ENCODE peak calls at places on chromosomes 3 and 15, in nine cellular contexts. N is sigmoid colon; D is effector memory CD8-positive, alpha-beta T cell; M is RWPE2; I is T-helper 17 cell; G is Right ventricle myocardium inferior; B is CD8-positive, alpha-beta T cell; C is LoVo; J is NCI-H1092. S is an unnamed sample.

GRCh38 chr15:38894260-38894948 is 329.8 kb upstream of the RASGRP1 start:
- DNase-seq in N (no peak), D (no peak), M (no peak), I (no peak), G (no peak), B (no peak), C (peak), J (no peak), S (no peak)

GRCh38 chr15:41523097-41523496 is 9.5 kb upstream of the LTK start:
- DNase-seq in N (no peak), D (no peak), M (no peak), I (no peak), G (no peak), B (no peak), C (no peak), J (no peak), S (no peak)

GRCh38 chr3:126422571-126423091 is 27.9 kb downstream of the CFAP100 start:
- DNase-seq in N (peak), D (no peak), M (peak), I (no peak), G (no peak), B (no peak), C (no peak), J (no peak), S (no peak)

GRCh38 chr3:55516391-55517030 is 29.4 kb upstream of the WNT5A start:
- DNase-seq in N (no peak), D (no peak), M (no peak), I (no peak), G (no peak), B (no peak), C (no peak), J (no peak), S (no peak)

GRCh38 chr3:128701342-128702212 is 24.4 kb upstream of the RAB7A start:
- DNase-seq in N (no peak), D (no peak), M (no peak), I (no peak), G (no peak), B (no peak), C (no peak), J (no peak), S (no peak)

GRCh38 chr3:116085456-116085855 is 359.8 kb downstream of the LSAMP start:
- DNase-seq in N (no peak), D (no peak), M (no peak), I (no peak), G (no peak), B (no peak), C (no peak), J (no peak), S (no peak)

GRCh38 chr3:10771486-10772225 is 44.4 kb upstream of the SLC6A11 start:
- DNase-seq in N (no peak), D (no peak), M (no peak), I (no peak), G (no peak), B (no peak), C (no peak), J (no peak), S (no peak)

GRCh38 chr3:189800436-189800835 is 169.2 kb downstream of the TP63 start:
- DNase-seq in N (no peak), D (no peak), M (no peak), I (no peak), G (no peak), B (no peak), C (no peak), J (no peak), S (no peak)

GRCh38 chr3:32398531-32398930 is 6.9 kb downstream of the CMTM7 start:
- DNase-seq in N (peak), D (no peak), M (no peak), I (no peak), G (peak), B (no peak), C (no peak), J (no peak), S (no peak)

GRCh38 chr3:125670352-125670751 is 75.1 kb upstream of the OSBPL11 start:
- DNase-seq in N (no peak), D (no peak), M (no peak), I (no peak), G (no peak), B (no peak), C (no peak), J (no peak), S (no peak)

GRCh38 chr3:64530434-64531049 is 157.3 kb downstream of the ADAMTS9 start:
- DNase-seq in N (peak), D (no peak), M (no peak), I (no peak), G (no peak), B (no peak), C (peak), J (peak), S (peak)

GRCh38 chr3:10883478-10884234 is 67.6 kb downstream of the SLC6A11 start:
- DNase-seq in N (no peak), D (no peak), M (no peak), I (no peak), G (no peak), B (no peak), C (peak), J (no peak), S (no peak)

GRCh38 chr3:157531301-157531660 is 28.1 kb upstream of the VEPH1 start:
- DNase-seq in N (no peak), D (no peak), M (no peak), I (no peak), G (no peak), B (no peak), C (no peak), J (no peak), S (no peak)

GRCh38 chr3:119388577-119388976 is 74.8 kb downstream of the TMEM39A start:
- DNase-seq in N (no peak), D (no peak), M (no peak), I (no peak), G (no peak), B (no peak), C (no peak), J (no peak), S (no peak)

GRCh38 chr15:57472861-57473260 is 96.6 kb downstream of the CGNL1 start:
- DNase-seq in N (no peak), D (no peak), M (no peak), I (no peak), G (no peak), B (no peak), C (no peak), J (no peak), S (no peak)

GRCh38 chr3:191136347-191136746 is 62.7 kb upstream of the OSTN start:
- DNase-seq in N (no peak), D (no peak), M (no peak), I (no peak), G (no peak), B (no peak), C (no peak), J (no peak), S (no peak)

GRCh38 chr3:51977449-51978142 is 2.7 kb downstream of the ABHD14A start:
- DNase-seq in N (no peak), D (peak), M (no peak), I (no peak), G (peak), B (no peak), C (no peak), J (no peak), S (no peak)

GRCh38 chr15:101491739-101492640 is 2.5 kb upstream of the PCSK6 start:
- DNase-seq in N (no peak), D (no peak), M (peak), I (no peak), G (no peak), B (no peak), C (no peak), J (no peak), S (no peak)

GRCh38 chr15:75153084-75153483 is 48.6 kb upstream of the C15orf39 start:
- DNase-seq in N (no peak), D (no peak), M (no peak), I (no peak), G (no peak), B (no peak), C (peak), J (no peak), S (no peak)

GRCh38 chr3:58049143-58049785 is 41.0 kb downstream of the FLNB start:
- DNase-seq in N (peak), D (no peak), M (peak), I (no peak), G (no peak), B (no peak), C (peak), J (peak), S (no peak)

GRCh38 chr3:65996605-65997004 is 42.1 kb downstream of the MAGI1 start:
- DNase-seq in N (peak), D (no peak), M (peak), I (no peak), G (no peak), B (no peak), C (no peak), J (no peak), S (no peak)

GRCh38 chr3:63975705-63976104 is 47.6 kb downstream of the PSMD6 start:
- DNase-seq in N (peak), D (no peak), M (no peak), I (no peak), G (peak), B (no peak), C (no peak), J (no peak), S (peak)

GRCh38 chr3:55490194-55490913 is 3.2 kb upstream of the WNT5A start:
- DNase-seq in N (no peak), D (no peak), M (no peak), I (no peak), G (no peak), B (no peak), C (no peak), J (no peak), S (no peak)

GRCh38 chr3:149095487-149095886 is 9.2 kb upstream of the HLTF start:
- DNase-seq in N (no peak), D (no peak), M (no peak), I (no peak), G (no peak), B (no peak), C (no peak), J (no peak), S (no peak)

GRCh38 chr3:24493951-24494615 is 567 bp downstream of the THRB start:
- DNase-seq in N (peak), D (no peak), M (peak), I (no peak), G (peak), B (no peak), C (peak), J (no peak), S (peak)

GRCh38 chr3:140117111-140117526 is 182.1 kb downstream of the CLSTN2 start:
- DNase-seq in N (no peak), D (no peak), M (no peak), I (no peak), G (no peak), B (no peak), C (peak), J (no peak), S (no peak)

GRCh38 chr15:38076806-38077205 is 142.4 kb downstream of the TMCO5A start:
- DNase-seq in N (no peak), D (no peak), M (no peak), I (no peak), G (peak), B (no peak), C (no peak), J (no peak), S (no peak)

S was measured in frontal cortex.